ENCODE peak calls at places on chromosomes 3 and 15, in seven cellular contexts. One of them, this sample, is unnamed.

GRCh38 chr3:77825045-77825827 is 785.3 kb downstream of the ROBO2 start:
- DNase-seq in kidney epithelial cell: peak; percentile 98
- DNase-seq in hepatocyte: peak; percentile 60
- DNase-seq in pancreas: peak; percentile 30
- DNase-seq in transverse colon: peak; percentile 21
- DNase-seq in right atrium auricular region: no peak
- DNase-seq in tibial artery: no peak
- DNase-seq in this sample: no peak

GRCh38 chr3:114093596-114093995 is 37.1 kb downstream of the QTRT2 start:
- DNase-seq in kidney epithelial cell: peak; percentile 72
- DNase-seq in hepatocyte: peak; percentile 33
- DNase-seq in pancreas: no peak
- DNase-seq in transverse colon: peak; percentile 16
- DNase-seq in right atrium auricular region: peak; percentile 70
- DNase-seq in tibial artery: peak; percentile 55
- DNase-seq in this sample: no peak

GRCh38 chr3:44995142-44995770 is 19.2 kb downstream of the EXOSC7 start:
- DNase-seq in kidney epithelial cell: no peak
- DNase-seq in hepatocyte: peak; percentile 53
- DNase-seq in pancreas: no peak
- DNase-seq in transverse colon: no peak
- DNase-seq in right atrium auricular region: peak; percentile 80
- DNase-seq in tibial artery: peak; percentile 74
- DNase-seq in this sample: no peak

GRCh38 chr15:67133738-67134576 is 68.6 kb downstream of the SMAD3 start:
- DNase-seq in kidney epithelial cell: peak; percentile 99
- DNase-seq in hepatocyte: no peak
- DNase-seq in pancreas: no peak
- DNase-seq in transverse colon: peak; percentile 54
- DNase-seq in right atrium auricular region: no peak
- DNase-seq in tibial artery: no peak
- DNase-seq in this sample: no peak

GRCh38 chr15:41870689-41871081 is 23.2 kb downstream of the SPTBN5 start:
- DNase-seq in kidney epithelial cell: peak; percentile 26
- DNase-seq in hepatocyte: no peak
- DNase-seq in pancreas: no peak
- DNase-seq in transverse colon: no peak
- DNase-seq in right atrium auricular region: no peak
- DNase-seq in tibial artery: no peak
- DNase-seq in this sample: no peak

GRCh38 chr15:98737122-98737521 is 88.8 kb downstream of the IGF1R start:
- DNase-seq in kidney epithelial cell: no peak
- DNase-seq in hepatocyte: no peak
- DNase-seq in pancreas: no peak
- DNase-seq in transverse colon: no peak
- DNase-seq in right atrium auricular region: no peak
- DNase-seq in tibial artery: no peak
- DNase-seq in this sample: no peak

GRCh38 chr3:160003520-160004128 is 15.0 kb downstream of the IL12A start:
- DNase-seq in kidney epithelial cell: no peak
- DNase-seq in hepatocyte: peak; percentile 64
- DNase-seq in pancreas: peak; percentile 29
- DNase-seq in transverse colon: peak; percentile 71
- DNase-seq in right atrium auricular region: no peak
- DNase-seq in tibial artery: no peak
- DNase-seq in this sample: peak; percentile 65

GRCh38 chr15:88986949-88987589 is 73.9 kb upstream of the MFGE8 start:
- DNase-seq in kidney epithelial cell: no peak
- DNase-seq in hepatocyte: peak; percentile 37
- DNase-seq in pancreas: no peak
- DNase-seq in transverse colon: no peak
- DNase-seq in right atrium auricular region: no peak
- DNase-seq in tibial artery: no peak
- DNase-seq in this sample: peak; percentile 57

GRCh38 chr3:101902041-101902440 is 52.7 kb downstream of the NFKBIZ start:
- DNase-seq in kidney epithelial cell: peak; percentile 97
- DNase-seq in hepatocyte: peak; percentile 25
- DNase-seq in pancreas: no peak
- DNase-seq in transverse colon: no peak
- DNase-seq in right atrium auricular region: no peak
- DNase-seq in tibial artery: no peak
- DNase-seq in this sample: no peak

GRCh38 chr15:100095896-100096600 is 245.7 kb downstream of the ADAMTS17 start:
- DNase-seq in kidney epithelial cell: no peak
- DNase-seq in hepatocyte: no peak
- DNase-seq in pancreas: no peak
- DNase-seq in transverse colon: no peak
- DNase-seq in right atrium auricular region: no peak
- DNase-seq in tibial artery: no peak
- DNase-seq in this sample: no peak

DNA sequence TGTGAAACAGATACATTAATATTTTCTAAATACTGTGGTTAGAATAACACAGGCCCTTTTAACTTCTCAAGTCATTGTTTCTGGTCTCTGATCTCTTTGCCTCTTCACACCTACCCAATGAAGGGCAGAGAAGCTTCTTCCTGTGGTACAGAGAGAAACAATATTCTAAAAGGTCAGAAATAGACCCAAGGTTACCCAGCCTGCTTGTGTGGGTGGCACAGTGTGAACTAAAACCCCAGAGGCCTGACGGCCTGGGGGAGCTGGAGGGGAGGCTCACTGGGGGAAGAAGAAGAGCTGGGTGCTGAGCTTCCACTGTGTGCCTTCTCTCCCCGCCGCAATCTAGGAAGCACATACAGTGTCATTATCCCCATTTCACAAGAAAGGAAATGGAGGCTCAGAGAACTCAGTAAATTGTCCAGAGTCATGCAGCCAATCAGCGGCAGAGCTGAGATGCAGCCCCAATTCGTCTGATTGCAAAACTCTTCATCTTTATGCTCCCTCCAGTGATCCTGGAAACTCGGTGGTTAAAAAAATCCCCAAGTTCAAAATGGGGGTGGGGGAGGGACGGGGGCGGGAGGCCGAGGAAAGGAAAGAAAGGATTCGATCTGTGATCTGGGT is 64.1 kb upstream of the HEG1 start:
- DNase-seq in kidney epithelial cell: no peak
- DNase-seq in hepatocyte: no peak
- DNase-seq in pancreas: no peak
- DNase-seq in transverse colon: no peak
- DNase-seq in right atrium auricular region: no peak
- DNase-seq in tibial artery: no peak
- DNase-seq in this sample: no peak
- H3K4me3 ChIP-seq in kidney epithelial cell: no peak overlapping the region
- H3K4me3 ChIP-seq in hepatocyte: no peak overlapping the region
- H3K4me3 ChIP-seq in pancreas: no peak overlapping the region
- H3K4me3 ChIP-seq in transverse colon: no peak overlapping the region
- H3K4me3 ChIP-seq in right atrium auricular region: no peak overlapping the region
- H3K4me3 ChIP-seq in tibial artery: peak overlapping the region; percentile 27
- H3K4me3 ChIP-seq in this sample: peak overlapping the region; percentile 44

GRCh38 chr3:120450261-120450913 is 405 bp downstream of the FSTL1 start:
- DNase-seq in kidney epithelial cell: no peak
- DNase-seq in hepatocyte: peak; percentile 47
- DNase-seq in pancreas: peak; percentile 73
- DNase-seq in transverse colon: peak; percentile 27
- DNase-seq in right atrium auricular region: no peak
- DNase-seq in tibial artery: peak; percentile 32
- DNase-seq in this sample: peak; percentile 73
- H3K36me3 ChIP-seq in kidney epithelial cell: no peaks in the 10 kb centered on the region
- H3K36me3 ChIP-seq in hepatocyte: no peaks in the 10 kb centered on the region
- H3K36me3 ChIP-seq in pancreas: no peaks in the 10 kb centered on the region
- H3K36me3 ChIP-seq in transverse colon: no peaks in the 10 kb centered on the region
- H3K36me3 ChIP-seq in right atrium auricular region: peaks cover 21% of the 10 kb centered on the region
- H3K36me3 ChIP-seq in tibial artery: no peaks in the 10 kb centered on the region
- H3K36me3 ChIP-seq in this sample: peaks cover 14% of the 10 kb centered on the region

GRCh38 chr15:92843326-92843725 is 56.8 kb upstream of the CHD2 start:
- DNase-seq in kidney epithelial cell: no peak
- DNase-seq in hepatocyte: no peak
- DNase-seq in pancreas: no peak
- DNase-seq in transverse colon: no peak
- DNase-seq in right atrium auricular region: no peak
- DNase-seq in tibial artery: no peak
- DNase-seq in this sample: no peak

GRCh38 chr15:92840149-92840548 is 60.0 kb upstream of the CHD2 start:
- DNase-seq in kidney epithelial cell: no peak
- DNase-seq in hepatocyte: no peak
- DNase-seq in pancreas: no peak
- DNase-seq in transverse colon: no peak
- DNase-seq in right atrium auricular region: no peak
- DNase-seq in tibial artery: no peak
- DNase-seq in this sample: no peak

GRCh38 chr15:92846716-92847115 is 53.4 kb upstream of the CHD2 start:
- DNase-seq in kidney epithelial cell: no peak
- DNase-seq in hepatocyte: no peak
- DNase-seq in pancreas: no peak
- DNase-seq in transverse colon: no peak
- DNase-seq in right atrium auricular region: no peak
- DNase-seq in tibial artery: no peak
- DNase-seq in this sample: no peak

GRCh38 chr15:92845109-92845508 is 55.0 kb upstream of the CHD2 start:
- DNase-seq in kidney epithelial cell: peak; percentile 39
- DNase-seq in hepatocyte: peak; percentile 54
- DNase-seq in pancreas: no peak
- DNase-seq in transverse colon: no peak
- DNase-seq in right atrium auricular region: no peak
- DNase-seq in tibial artery: no peak
- DNase-seq in this sample: no peak

GRCh38 chr15:92843819-92844218 is 56.3 kb upstream of the CHD2 start:
- DNase-seq in kidney epithelial cell: no peak
- DNase-seq in hepatocyte: no peak
- DNase-seq in pancreas: no peak
- DNase-seq in transverse colon: no peak
- DNase-seq in right atrium auricular region: no peak
- DNase-seq in tibial artery: no peak
- DNase-seq in this sample: no peak
- H3K27me3 ChIP-seq in kidney epithelial cell: no peaks in the 10 kb centered on the region
- H3K27me3 ChIP-seq in hepatocyte: no peaks in the 10 kb centered on the region
- H3K27me3 ChIP-seq in pancreas: no peaks in the 10 kb centered on the region
- H3K27me3 ChIP-seq in transverse colon: no peaks in the 10 kb centered on the region
- H3K27me3 ChIP-seq in right atrium auricular region: no peaks in the 10 kb centered on the region
- H3K27me3 ChIP-seq in tibial artery: no peaks in the 10 kb centered on the region
- H3K27me3 ChIP-seq in this sample: no peaks in the 10 kb centered on the region

DNA sequence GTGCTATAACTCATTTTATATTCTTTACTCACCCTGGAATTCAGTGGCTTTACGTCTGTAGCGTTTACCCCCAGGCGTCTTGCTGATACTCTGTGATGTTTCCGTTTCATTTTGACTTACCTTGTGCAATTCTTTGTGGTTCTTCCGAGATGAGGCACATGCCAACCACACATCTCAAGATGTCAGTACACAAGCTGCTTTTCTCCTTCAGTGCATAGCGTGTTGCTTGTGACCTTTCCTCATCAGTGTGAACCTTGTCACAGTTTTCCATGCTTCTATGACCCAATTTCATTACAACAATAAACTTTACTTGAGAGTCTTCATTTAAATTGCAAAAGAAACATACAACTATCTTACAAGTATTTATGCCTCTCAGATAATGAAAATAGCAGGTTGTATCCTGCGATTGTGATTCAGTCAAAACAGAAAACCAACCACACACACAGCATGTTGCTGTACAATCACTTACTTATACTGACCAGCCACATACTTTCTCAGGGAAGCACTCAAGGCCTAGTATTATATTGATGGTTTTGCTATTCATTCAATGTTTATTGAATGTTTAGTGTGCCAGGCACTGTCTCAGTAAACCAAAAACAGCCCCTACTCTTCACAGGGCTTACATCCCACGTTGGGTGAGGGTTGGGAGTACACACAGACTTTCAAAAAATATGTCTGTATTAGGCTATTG is 4.6 kb upstream of the TBL1XR1 start:
- DNase-seq in kidney epithelial cell: no peak
- DNase-seq in hepatocyte: no peak
- DNase-seq in pancreas: no peak
- DNase-seq in transverse colon: peak; percentile 42
- DNase-seq in right atrium auricular region: peak; percentile 50
- DNase-seq in tibial artery: no peak
- DNase-seq in this sample: no peak
- H3K4me3 ChIP-seq in kidney epithelial cell: no peak overlapping the region
- H3K4me3 ChIP-seq in hepatocyte: no peak overlapping the region
- H3K4me3 ChIP-seq in pancreas: no peak overlapping the region
- H3K4me3 ChIP-seq in transverse colon: no peak overlapping the region
- H3K4me3 ChIP-seq in right atrium auricular region: no peak overlapping the region
- H3K4me3 ChIP-seq in tibial artery: no peak overlapping the region
- H3K4me3 ChIP-seq in this sample: no peak overlapping the region